ENCODE peak calls at places on chromosomes 13 and 19, in five cellular contexts. One of them, this sample, is unnamed.
A peak's percentile ranks its signal among the peaks of the same experiment; 100 is the strongest.

GRCh38 chr13:56515441-56515840 is 625.3 kb upstream of the PRR20A start:
- DNase-seq in cardiac muscle cell: no peak
- DNase-seq in substantia nigra: no peak
- DNase-seq in mucosa of descending colon: no peak
- DNase-seq in activated B cell treated with CpG ODN at 0.5 μM for 24 hours: no peak
- DNase-seq in this sample: no peak

GRCh38 chr13:102587916-102588315 is 8.9 kb upstream of the TPP2 start:
- DNase-seq in cardiac muscle cell: peak; percentile 2
- DNase-seq in mucosa of descending colon: no peak
- DNase-seq in activated B cell treated with CpG ODN at 0.5 μM for 24 hours: no peak
- DNase-seq in substantia nigra: no peak
- DNase-seq in this sample: no peak

GRCh38 chr13:39407786-39408185 is 195.2 kb downstream of the LHFPL6 start:
- DNase-seq in activated B cell treated with CpG ODN at 0.5 μM for 24 hours: no peak
- DNase-seq in substantia nigra: no peak
- DNase-seq in cardiac muscle cell: no peak
- DNase-seq in mucosa of descending colon: no peak
- DNase-seq in this sample: no peak

GRCh38 chr19:40623403-40624239 is 22.5 kb downstream of the LTBP4 start:
- DNase-seq in substantia nigra: no peak
- DNase-seq in cardiac muscle cell: peak; percentile 63
- DNase-seq in activated B cell treated with CpG ODN at 0.5 μM for 24 hours: no peak
- DNase-seq in mucosa of descending colon: peak; percentile 88
- DNase-seq in this sample: no peak

GRCh38 chr19:35436477-35437141 is 11.4 kb upstream of the FFAR2 start:
- DNase-seq in mucosa of descending colon: no peak
- DNase-seq in activated B cell treated with CpG ODN at 0.5 μM for 24 hours: no peak
- DNase-seq in substantia nigra: no peak
- DNase-seq in cardiac muscle cell: peak; percentile 90
- DNase-seq in this sample: no peak

GRCh38 chr13:24671367-24672117 is 8.7 kb upstream of the ATP12A start:
- DNase-seq in cardiac muscle cell: peak; percentile 91
- DNase-seq in substantia nigra: no peak
- DNase-seq in activated B cell treated with CpG ODN at 0.5 μM for 24 hours: no peak
- DNase-seq in mucosa of descending colon: no peak
- DNase-seq in this sample: no peak

GRCh38 chr13:28100149-28101121 is at the start of gene FLT3:
- DNase-seq in cardiac muscle cell: peak; percentile 35
- DNase-seq in activated B cell treated with CpG ODN at 0.5 μM for 24 hours: peak; percentile 48
- DNase-seq in substantia nigra: no peak
- DNase-seq in mucosa of descending colon: peak; percentile 60
- DNase-seq in this sample: no peak

GRCh38 chr19:1168877-1169791 is 4.9 kb downstream of the SBNO2 start:
- DNase-seq in substantia nigra: no peak
- DNase-seq in cardiac muscle cell: peak; percentile 50
- DNase-seq in activated B cell treated with CpG ODN at 0.5 μM for 24 hours: no peak
- DNase-seq in mucosa of descending colon: peak; percentile 62
- DNase-seq in this sample: no peak

GRCh38 chr19:50790365-50790825 is at the start of gene ACP4:
- DNase-seq in mucosa of descending colon: no peak
- DNase-seq in substantia nigra: no peak
- DNase-seq in activated B cell treated with CpG ODN at 0.5 μM for 24 hours: no peak
- DNase-seq in cardiac muscle cell: no peak
- DNase-seq in this sample: no peak

GRCh38 chr13:52994865-52995264 is 33.7 kb upstream of the OLFM4 start:
- DNase-seq in substantia nigra: no peak
- DNase-seq in activated B cell treated with CpG ODN at 0.5 μM for 24 hours: no peak
- DNase-seq in mucosa of descending colon: no peak
- DNase-seq in cardiac muscle cell: no peak
- DNase-seq in this sample: no peak

GRCh38 chr13:110559429-110559943 is 2.0 kb downstream of the RAB20 start:
- DNase-seq in substantia nigra: no peak
- DNase-seq in cardiac muscle cell: peak; percentile 49
- DNase-seq in activated B cell treated with CpG ODN at 0.5 μM for 24 hours: no peak
- DNase-seq in mucosa of descending colon: peak; percentile 78
- DNase-seq in this sample: no peak

GRCh38 chr13:26469602-26470001 is 87.9 kb upstream of the WASF3 start:
- DNase-seq in substantia nigra: no peak
- DNase-seq in activated B cell treated with CpG ODN at 0.5 μM for 24 hours: no peak
- DNase-seq in cardiac muscle cell: no peak
- DNase-seq in mucosa of descending colon: no peak
- DNase-seq in this sample: no peak

GRCh38 chr13:110206170-110206569 is 100.8 kb downstream of the COL4A1 start:
- DNase-seq in mucosa of descending colon: no peak
- DNase-seq in cardiac muscle cell: no peak
- DNase-seq in substantia nigra: no peak
- DNase-seq in activated B cell treated with CpG ODN at 0.5 μM for 24 hours: no peak
- DNase-seq in this sample: no peak